ENCODE peak calls at places on chromosomes 5 and 9, in ten cellular contexts. I is dermis microvascular lymphatic vessel endothelial cell; R is pancreas; Q is neural crest cell; D is T follicular helper cell; J is osteocyte; G is neural progenitor cell; M is naive thymus-derived CD4-positive, alpha-beta T cell; C is NT2/D1; V is nephron progenitor cell. X is an unnamed sample.

GRCh38 chr9:74570879-74571512 is 73.9 kb downstream of the RORB start:
- DNase-seq in D (no peak), C (no peak), J (no peak), V (peak; percentile 35), I (peak; percentile 10), M (no peak), Q (peak; percentile 21), G (peak; percentile 21), R (no peak), X (no peak)

GRCh38 chr5:19655587-19655986 is 332.4 kb downstream of the CDH18 start:
- DNase-seq in V (no peak), M (no peak), I (no peak), C (no peak), G (no peak), J (no peak), D (no peak), Q (no peak), R (no peak), X (no peak)

GRCh38 chr9:124273428-124274153 is 15.8 kb downstream of the NEK6 start:
- DNase-seq in G (no peak), V (no peak), J (no peak), I (no peak), M (no peak), D (no peak), Q (no peak), C (no peak), R (no peak), X (no peak)

GRCh38 chr5:36744678-36745659 is 131.6 kb upstream of the NIPBL start:
- DNase-seq in R (peak; percentile 94), V (peak; percentile 82), J (peak; percentile 89), C (peak; percentile 32), Q (peak; percentile 70), M (no peak), D (no peak), I (peak; percentile 25), G (peak; percentile 88), X (peak; percentile 89)

GRCh38 chr5:119458911-119459632 is 6.8 kb downstream of the HSD17B4 start:
- DNase-seq in R (no peak), G (no peak), D (no peak), Q (no peak), J (no peak), I (no peak), V (no peak), C (peak; percentile 48), M (no peak), X (no peak)

GRCh38 chr5:154966081-154966841 is 25.4 kb downstream of the MRPL22 start:
- DNase-seq in V (no peak), D (no peak), R (no peak), G (no peak), I (peak; percentile 84), J (no peak), M (no peak), C (no peak), Q (no peak), X (no peak)

GRCh38 chr9:86355814-86356213 is 1.6 kb upstream of the TUT7 start:
- DNase-seq in D (no peak), J (no peak), C (no peak), Q (no peak), I (no peak), R (no peak), G (no peak), V (no peak), M (no peak), X (no peak)

GRCh38 chr9:110217656-110218099 is 9.7 kb upstream of the C9orf152 start:
- DNase-seq in I (peak; percentile 31), D (no peak), V (no peak), M (no peak), J (no peak), R (no peak), Q (no peak), C (peak; percentile 50), G (peak; percentile 52), X (no peak)

GRCh38 chr9:125942111-125942510 is 194.9 kb downstream of the PBX3 start:
- DNase-seq in J (no peak), I (no peak), G (no peak), D (no peak), C (no peak), M (no peak), Q (no peak), V (no peak), R (no peak), X (no peak)

GRCh38 chr9:93093081-93093448 is 3.0 kb upstream of the CARD19 start:
- DNase-seq in M (no peak), G (peak; percentile 0), Q (no peak), V (no peak), R (no peak), D (no peak), C (no peak), J (peak; percentile 34), I (no peak), X (no peak)

GRCh38 chr9:135305546-135306180 is 173.9 kb upstream of the PPP1R26 start:
- DNase-seq in J (peak; percentile 67), R (no peak), G (no peak), D (no peak), V (no peak), I (no peak), Q (no peak), C (no peak), M (no peak), X (peak; percentile 36)

GRCh38 chr5:80481019-80481893 is 6.6 kb upstream of the FAM151B start:
- DNase-seq in G (peak; percentile 57), Q (peak; percentile 8), V (no peak), I (peak; percentile 51), D (peak; percentile 3), C (no peak), R (peak; percentile 10), M (no peak), J (no peak), X (no peak)

GRCh38 chr9:2356391-2356790 is 265.2 kb upstream of the VLDLR start:
- DNase-seq in M (no peak), D (no peak), R (no peak), G (no peak), C (no peak), I (no peak), V (no peak), Q (no peak), J (no peak), X (no peak)